ENCODE peak calls at places on chromosomes 6 and 20, in six cellular contexts. B, K, U, I, Y and Z are unnamed samples.

GRCh38 chr6:43821101-43821886 is 51.3 kb downstream of the VEGFA start:
- DNase-seq in B (no peak), K (no peak), U (no peak), I (no peak), Y (no peak), Z (no peak)

GRCh38 chr6:23111984-23112383 is 542.6 kb downstream of the HDGFL1 start:
- DNase-seq in B (no peak), K (no peak), U (no peak), I (no peak), Y (no peak), Z (no peak)

GRCh38 chr20:5309971-5310370 is 6.8 kb downstream of the PROKR2 start:
- DNase-seq in B (no peak), K (no peak), U (no peak), I (no peak), Y (no peak), Z (no peak)

GRCh38 chr6:87366428-87366827 is 21.8 kb downstream of the C6orf163 start:
- DNase-seq in B (no peak), K (peak; percentile 19), U (no peak), I (no peak), Y (no peak), Z (no peak)

GRCh38 chr6:98747246-98747645 is 87.1 kb upstream of the POU3F2 start:
- DNase-seq in B (no peak), K (no peak), U (no peak), I (no peak), Y (no peak), Z (no peak)

GRCh38 chr6:302760-303159 is 10.5 kb downstream of the DUSP22 start:
- DNase-seq in B (no peak), K (no peak), U (no peak), I (no peak), Y (no peak), Z (no peak)

GRCh38 chr6:7646394-7646793 is 56.4 kb downstream of the SNRNP48 start:
- DNase-seq in B (no peak), K (no peak), U (no peak), I (no peak), Y (no peak), Z (no peak)

GRCh38 chr6:118644007-118644406 is 7.4 kb downstream of the CEP85L start:
- DNase-seq in B (no peak), K (no peak), U (no peak), I (no peak), Y (no peak), Z (no peak)

GRCh38 chr20:63427724-63428330 is 44.6 kb downstream of the KCNQ2 start:
- DNase-seq in B (no peak), K (no peak), U (no peak), I (no peak), Y (no peak), Z (no peak)

DNA sequence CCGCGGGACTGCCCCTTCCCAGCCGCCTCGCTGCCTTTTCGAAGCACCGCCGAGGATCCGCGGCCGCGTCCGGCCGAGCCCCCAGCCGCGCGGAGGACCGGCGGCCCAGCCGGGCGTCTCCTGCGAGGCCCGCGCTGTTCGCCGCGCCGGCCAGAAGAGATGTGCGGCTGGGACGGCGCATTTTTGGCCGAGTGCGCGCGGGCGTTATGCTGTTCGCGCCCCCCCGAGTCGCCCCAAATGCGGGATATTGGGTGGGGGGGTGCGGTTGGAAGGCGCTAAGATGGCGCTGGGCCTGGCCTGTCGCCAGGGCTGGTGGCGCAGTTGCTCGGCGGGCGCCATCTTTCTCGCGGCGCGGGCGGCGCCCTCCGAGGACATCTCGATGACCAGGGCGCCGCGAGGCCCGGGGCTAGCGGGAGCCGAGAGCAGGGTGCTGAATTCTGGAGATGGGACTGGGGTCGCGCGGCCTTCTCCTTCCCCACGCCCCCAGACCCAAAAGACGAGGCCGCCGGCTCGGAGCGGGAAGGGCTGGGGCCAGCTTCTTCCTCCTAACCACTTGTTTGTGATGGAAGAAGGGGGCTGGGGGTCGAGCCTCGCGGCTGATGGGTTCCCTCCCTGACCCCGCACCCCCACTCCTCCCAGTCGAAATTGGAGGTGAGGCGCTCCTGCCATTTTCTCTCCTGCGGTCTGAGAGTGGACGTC is 1.5 kb downstream of the BICRAL start:
- DNase-seq in B (peak; percentile 56), K (peak; percentile 78), U (no peak), I (peak; percentile 80), Y (peak; percentile 43), Z (peak; percentile 52)
- TF ChIP-seq POLR2A in B (peak; percentile 59), K (peak; percentile 81), U (peak; percentile 89), I (peak; percentile 64), Y (peak; percentile 75), Z (peak; percentile 89)

DNA sequence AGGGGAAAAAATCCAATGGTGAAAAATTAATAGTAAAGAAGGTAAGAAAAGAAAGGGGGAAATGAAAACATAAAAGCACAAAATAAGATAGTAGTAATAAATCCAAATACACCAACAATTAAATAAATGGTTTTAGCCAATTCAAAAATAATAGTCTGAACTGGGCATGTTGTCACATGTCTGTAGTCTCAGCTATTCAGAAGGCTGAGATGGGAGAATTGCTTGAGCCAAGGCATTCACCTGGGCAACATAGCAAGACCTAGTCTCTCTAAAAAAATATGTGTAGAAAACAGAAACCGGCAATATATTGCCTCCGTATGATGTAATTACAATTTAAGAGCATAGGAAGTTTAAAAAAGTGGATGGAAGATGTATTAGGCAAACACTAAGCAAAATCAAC is 311.3 kb upstream of the FERMT1 start:
- DNase-seq in B (no peak), K (no peak), U (no peak), I (no peak), Y (no peak), Z (no peak)
- TF ChIP-seq TAF1 in B (no peak), K (no peak), U (no peak), I (no peak), Y (no peak), Z (no peak)

GRCh38 chr6:16759646-16760535 is 1.4 kb downstream of the ATXN1 start:
- DNase-seq in B (peak; percentile 71), K (peak; percentile 69), U (no peak), I (peak; percentile 79), Y (peak; percentile 46), Z (peak; percentile 47)
- TF ChIP-seq POLR2A in B (peak; percentile 73), K (peak; percentile 49), U (peak; percentile 80), I (no peak), Y (peak; percentile 54), Z (peak; percentile 59)

GRCh38 chr6:75143186-75143585 is 62.7 kb downstream of the COL12A1 start:
- DNase-seq in B (no peak), K (no peak), U (no peak), I (no peak), Y (no peak), Z (no peak)
- TF ChIP-seq TAF1 in B (no peak), K (no peak), U (no peak), I (no peak), Y (no peak), Z (no peak)

DNA sequence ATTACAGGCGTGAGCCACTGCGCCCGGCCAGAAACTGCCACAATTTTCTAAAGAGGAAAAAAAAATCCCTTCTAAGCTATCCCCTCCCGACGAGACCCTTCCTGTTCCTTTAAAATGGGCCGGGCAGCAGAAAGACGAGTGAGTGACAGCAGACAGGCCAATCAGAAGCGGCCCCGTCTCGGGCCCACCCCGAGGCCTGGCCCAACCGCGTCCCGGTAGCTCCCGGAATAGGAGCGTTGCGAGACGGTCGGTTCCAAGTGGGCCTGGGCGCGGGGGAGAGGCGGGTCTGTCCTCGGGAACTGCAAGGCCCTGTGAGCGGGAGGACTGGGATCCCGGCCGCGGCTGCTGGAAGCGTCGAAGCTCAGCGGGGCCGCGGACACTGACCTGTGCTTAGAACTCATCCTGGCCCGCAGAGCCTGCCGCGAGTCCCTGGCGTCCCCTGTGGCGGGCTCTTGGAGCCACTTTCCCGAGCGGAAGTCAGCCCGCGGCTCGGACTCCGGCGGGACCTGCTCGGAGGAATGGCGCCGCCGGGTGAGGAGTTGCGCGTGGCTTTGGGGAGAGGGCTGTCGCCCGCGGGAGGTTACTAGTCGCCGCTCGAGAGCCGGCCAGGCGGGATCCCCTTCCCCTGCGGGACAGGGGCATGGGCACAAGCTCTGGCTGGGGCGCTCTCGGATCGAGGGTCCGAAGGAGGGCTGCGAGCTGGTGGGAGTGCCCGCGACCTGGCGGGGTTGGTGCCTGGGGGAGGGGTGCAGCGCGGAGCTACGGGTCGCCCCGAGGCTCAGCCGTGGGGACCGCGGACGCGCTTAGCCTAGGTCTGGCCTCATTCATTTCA is at the start of the genes MROH8 and RPN2:
- DNase-seq in B (peak; percentile 98), K (peak; percentile 98), U (peak; percentile 83), I (peak; percentile 95), Y (peak; percentile 84), Z (peak; percentile 85)
- TF ChIP-seq POLR2A in B (peak; percentile 77), K (peak; percentile 81), U (peak; percentile 92), I (peak; percentile 72), Y (peak; percentile 70), Z (peak; percentile 89)

GRCh38 chr6:167152858-167153257 is 4.9 kb downstream of the GPR31 start:
- DNase-seq in B (no peak), K (no peak), U (peak; percentile 57), I (no peak), Y (no peak), Z (no peak)
- TF ChIP-seq TAF1 in B (no peak), K (no peak), U (peak; percentile 27), I (no peak), Y (no peak), Z (no peak)

DNA sequence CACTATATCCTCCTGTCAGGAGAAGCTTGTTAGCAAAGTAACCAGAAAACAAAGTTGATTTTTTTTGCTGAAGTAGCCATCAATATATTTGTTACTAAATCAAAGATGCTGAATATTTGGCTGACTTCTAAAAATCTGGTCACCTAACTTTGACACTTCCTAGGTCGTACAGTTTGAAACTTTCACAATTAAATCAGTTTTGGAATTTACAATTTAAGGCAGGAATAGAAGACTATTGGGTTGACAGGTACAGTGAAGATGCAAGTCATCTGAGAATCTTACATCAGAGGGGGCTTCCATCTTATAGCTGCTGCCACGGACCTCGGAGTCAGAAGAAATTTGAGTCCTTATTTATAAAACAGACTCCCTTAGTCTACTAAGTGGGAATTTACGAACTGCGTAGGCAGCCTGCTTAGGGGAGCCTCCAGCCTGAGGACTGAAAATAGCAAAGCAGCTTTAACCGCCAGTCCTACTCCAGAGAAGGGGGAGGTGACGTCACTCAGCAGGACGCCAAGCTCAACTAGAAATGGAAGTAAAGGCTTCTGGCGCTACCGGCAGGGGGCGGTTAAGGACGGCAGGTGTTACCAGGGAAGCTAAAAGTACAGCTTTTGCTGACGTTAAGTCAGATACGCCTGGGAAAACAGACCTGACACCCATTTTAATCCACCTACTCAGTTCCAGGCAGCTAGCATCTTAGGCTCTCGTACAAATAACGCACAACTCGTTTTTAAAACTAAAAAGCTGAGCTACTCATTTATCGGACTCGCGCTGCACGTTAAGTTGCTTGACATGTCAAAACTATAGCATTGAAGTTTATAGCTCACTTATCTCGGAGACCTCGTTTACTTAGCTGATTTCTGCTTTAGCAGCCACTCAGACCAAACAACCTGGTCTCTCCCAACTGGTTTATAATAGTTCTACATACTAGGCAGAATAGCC is 61.1 kb upstream of the HFE start:
- DNase-seq in B (peak; percentile 97), K (peak; percentile 72), U (peak; percentile 89), I (peak; percentile 90), Y (no peak), Z (no peak)
- TF ChIP-seq POLR2A in B (no peak), K (no peak), U (no peak), I (peak; percentile 91), Y (no peak), Z (no peak)

GRCh38 chr6:109242923-109243322 is 139.3 kb downstream of the CD164 start:
- DNase-seq in B (no peak), K (no peak), U (no peak), I (no peak), Y (no peak), Z (no peak)
- TF ChIP-seq TAF1 in B (no peak), K (no peak), U (no peak), I (no peak), Y (no peak), Z (no peak)